ENCODE peak calls at places on chromosomes 16 and 17, in seven cellular contexts. X is OCI-LY7; V is brain microvascular endothelial cell; E is CD8-positive, alpha-beta memory T cell; D is thoracic aorta; J is stomach; I is mesendoderm. G is an unnamed sample.

GRCh38 chr17:19013226-19013625 is 8.7 kb upstream of the FAM83G start:
- DNase-seq in X (no peak), V (no peak), E (no peak), D (no peak), J (no peak), I (no peak), G (peak)

GRCh38 chr16:10172848-10173655 is 9.2 kb downstream of the GRIN2A start:
- DNase-seq in X (no peak), V (peak), E (no peak), D (no peak), J (no peak), I (peak), G (no peak)

GRCh38 chr17:57634713-57635465 is 110.2 kb downstream of the CCDC182 start:
- DNase-seq in X (no peak), V (no peak), E (no peak), D (no peak), J (no peak), I (no peak), G (no peak)

GRCh38 chr16:89787365-89787805 is 29.1 kb downstream of the FANCA start:
- DNase-seq in X (no peak), V (no peak), E (no peak), D (no peak), J (no peak), I (no peak), G (no peak)

GRCh38 chr17:38333635-38334295 is 10.0 kb downstream of the GPR179 start:
- DNase-seq in X (peak), V (no peak), E (no peak), D (no peak), J (peak), I (peak), G (peak)

GRCh38 chr16:75272097-75272548 is 20.7 kb upstream of the BCAR1 start:
- DNase-seq in X (no peak), V (no peak), E (no peak), D (no peak), J (no peak), I (peak), G (no peak)

GRCh38 chr17:79586131-79586530 is 24.7 kb downstream of the RBFOX3 start:
- DNase-seq in X (no peak), V (no peak), E (no peak), D (no peak), J (no peak), I (no peak), G (no peak)

GRCh38 chr17:83058478-83059167 is 20.8 kb upstream of the METRNL start:
- DNase-seq in X (no peak), V (no peak), E (peak), D (peak), J (peak), I (no peak), G (peak)

GRCh38 chr16:87582221-87582965 is 19.9 kb upstream of the JPH3 start:
- DNase-seq in X (no peak), V (peak), E (no peak), D (peak), J (no peak), I (no peak), G (no peak)

GRCh38 chr17:601462-602303 is 113.0 kb downstream of the VPS53 start:
- DNase-seq in X (no peak), V (no peak), E (no peak), D (no peak), J (no peak), I (no peak), G (no peak)

GRCh38 chr16:14193316-14193871 is 122.3 kb downstream of the MRTFB start:
- DNase-seq in X (peak), V (no peak), E (no peak), D (no peak), J (peak), I (no peak), G (no peak)

GRCh38 chr16:852451-853185 is 52.1 kb upstream of the GNG13 start:
- DNase-seq in X (no peak), V (no peak), E (no peak), D (no peak), J (no peak), I (no peak), G (no peak)

GRCh38 chr17:18129041-18129502 is 20.5 kb downstream of the MYO15A start:
- DNase-seq in X (no peak), V (peak), E (no peak), D (no peak), J (peak), I (no peak), G (peak)

GRCh38 chr16:52229471-52229870 is 317.5 kb downstream of the TOX3 start:
- DNase-seq in X (no peak), V (no peak), E (no peak), D (no peak), J (no peak), I (no peak), G (no peak)

GRCh38 chr17:385195-385835 is 32.7 kb upstream of the RPH3AL start:
- DNase-seq in X (peak), V (no peak), E (no peak), D (no peak), J (peak), I (peak), G (peak)

GRCh38 chr16:30758988-30759461 is 2.8 kb downstream of the CFAP119 start:
- DNase-seq in X (peak), V (no peak), E (no peak), D (no peak), J (no peak), I (no peak), G (no peak)

GRCh38 chr17:28059675-28060074 is 17.2 kb downstream of the NLK start:
- DNase-seq in X (no peak), V (no peak), E (no peak), D (no peak), J (no peak), I (no peak), G (no peak)

GRCh38 chr16:71528863-71529262 is 2.6 kb downstream of the CHST4 start:
- DNase-seq in X (no peak), V (no peak), E (no peak), D (no peak), J (no peak), I (no peak), G (no peak)

GRCh38 chr16:2791174-2791573 is 3.8 kb upstream of the PRSS33 start:
- DNase-seq in X (no peak), V (no peak), E (peak), D (no peak), J (no peak), I (no peak), G (peak)

GRCh38 chr17:6041261-6041660 is 28.9 kb upstream of the WSCD1 start:
- DNase-seq in X (no peak), V (no peak), E (no peak), D (no peak), J (no peak), I (no peak), G (no peak)

DNA sequence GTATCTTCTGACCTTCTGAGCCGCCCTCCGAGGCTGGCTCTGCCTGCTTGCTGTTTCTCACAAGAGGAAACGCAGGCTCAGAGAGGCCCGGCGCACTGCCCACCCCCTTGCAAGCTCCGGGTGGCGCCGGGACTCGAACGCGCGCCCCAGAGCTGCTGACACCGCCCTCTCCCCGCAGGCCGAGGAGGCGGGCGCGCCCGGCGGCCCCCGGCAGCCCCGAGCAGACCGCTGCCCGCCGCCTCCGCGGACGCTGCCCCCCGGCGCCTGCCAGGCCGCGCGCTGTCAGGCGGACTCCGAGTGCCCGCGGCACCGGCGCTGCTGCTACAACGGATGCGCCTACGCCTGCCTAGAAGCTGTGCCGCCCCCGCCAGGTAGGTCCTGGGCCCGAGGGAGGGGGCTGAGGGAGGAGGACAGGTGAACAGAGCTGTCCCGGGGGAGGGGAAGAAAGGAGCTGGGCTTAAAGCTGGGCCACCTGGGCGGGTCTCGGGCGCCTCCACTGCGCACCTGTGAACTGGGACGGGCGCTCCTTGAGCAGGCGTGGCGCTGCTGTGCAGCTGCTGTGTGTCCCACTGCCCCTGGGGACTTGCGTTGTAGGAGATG is 18.2 kb downstream of the WFDC1 start:
- DNase-seq in X (no peak), V (no peak), E (no peak), D (no peak), J (no peak), I (peak), G (peak)
- H3K4me3 ChIP-seq in X (no peak), V (no peak), E (no peak), D (no peak), J (peak), I (no peak), G (peak)

GRCh38 chr17:39767147-39767546 is 29.4 kb downstream of the GRB7 start:
- DNase-seq in X (no peak), V (no peak), E (no peak), D (no peak), J (no peak), I (no peak), G (no peak)
- H3K27ac ChIP-seq in X (peak), V (no peak), E (no peak), D (no peak), J (no peak), I (no peak), G (no peak)

DNA sequence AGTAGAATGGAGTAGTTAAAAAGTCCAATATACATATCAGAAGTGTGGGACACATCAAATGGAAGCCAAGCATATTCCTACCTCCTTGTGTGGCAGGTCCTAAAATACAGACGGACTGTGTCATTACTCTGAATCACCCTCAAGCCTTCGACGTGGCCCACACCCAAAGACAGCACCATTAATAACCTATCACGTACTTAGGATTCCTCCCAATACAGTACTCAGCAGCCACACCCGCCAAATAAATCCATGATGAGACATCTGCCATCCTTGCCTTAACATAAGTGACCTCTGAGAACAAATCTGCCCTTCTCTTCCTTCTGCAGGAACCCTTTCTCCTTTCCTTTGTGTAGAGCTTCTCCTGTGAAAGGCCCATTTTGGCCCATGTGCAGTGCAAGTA is 38.8 kb downstream of the UBE2G1 start:
- DNase-seq in X (no peak), V (peak), E (no peak), D (peak), J (no peak), I (no peak), G (no peak)
- H3K4me3 ChIP-seq in X (no peak), V (no peak), E (no peak), D (no peak), J (no peak), I (no peak), G (no peak)

DNA sequence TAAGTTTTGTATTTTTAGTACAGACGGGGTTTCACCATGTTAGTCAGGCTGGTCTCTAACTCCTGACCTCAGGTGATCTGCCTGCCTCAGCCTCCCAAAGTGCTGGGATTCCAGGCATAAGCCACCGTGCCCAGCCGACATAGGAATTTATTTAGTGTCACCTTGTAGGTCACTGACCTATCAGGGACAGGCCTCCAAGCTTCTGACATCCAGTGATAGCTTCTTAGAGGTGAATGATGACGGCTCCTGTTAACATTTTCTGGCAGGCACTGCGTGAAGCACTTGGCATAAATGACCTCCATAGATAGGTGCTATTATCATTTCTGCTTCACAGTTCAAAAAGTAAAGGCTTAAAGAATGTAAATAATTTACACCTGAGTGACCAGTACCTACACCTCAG is 71.6 kb downstream of the RBFOX1 start:
- DNase-seq in X (no peak), V (no peak), E (no peak), D (no peak), J (no peak), I (peak), G (no peak)
- H3K27ac ChIP-seq in X (no peak), V (no peak), E (no peak), D (no peak), J (no peak), I (no peak), G (no peak)

G was measured in lower lobe of right lung.